ENCODE peak calls at places on chromosomes 12 and 14, in eight cellular contexts. J, D, M, T, S, H, C and Z are unnamed samples.

GRCh38 chr14:20409226-20409625 is 4.1 kb downstream of the TEP1 start:
- DNase-seq in D (no peak), T (no peak), S (no peak), C (no peak), H (peak; percentile 10), M (no peak), J (peak; percentile 73), Z (no peak)

GRCh38 chr14:99479903-99480855 is 480 bp downstream of the SETD3 start:
- DNase-seq in M (peak; percentile 62), H (peak; percentile 63), J (peak; percentile 65), T (peak; percentile 57), C (peak; percentile 60), D (peak; percentile 27), S (peak; percentile 49), Z (no peak)

GRCh38 chr12:8038659-8039114 is 6.2 kb downstream of the FOXJ2 start:
- DNase-seq in H (peak; percentile 59), J (peak; percentile 72), D (peak; percentile 25), M (peak; percentile 89), S (no peak), T (no peak), C (peak; percentile 67), Z (peak; percentile 51)

GRCh38 chr12:116714175-116714574 is 23.7 kb downstream of the SPRING1 start:
- DNase-seq in M (no peak), T (no peak), D (no peak), J (no peak), C (no peak), H (no peak), S (no peak), Z (no peak)

GRCh38 chr12:3117628-3118027 is 40.4 kb downstream of the TSPAN9 start:
- DNase-seq in H (peak; percentile 95), D (peak; percentile 68), T (no peak), J (peak; percentile 93), S (no peak), C (no peak), M (no peak), Z (peak; percentile 73)

GRCh38 chr12:6052206-6052939 is 72.1 kb downstream of the VWF start:
- DNase-seq in C (no peak), J (no peak), D (no peak), S (no peak), T (no peak), H (no peak), M (no peak), Z (no peak)

GRCh38 chr12:64722835-64723234 is 36.4 kb downstream of the GNS start:
- DNase-seq in M (no peak), C (no peak), S (no peak), D (no peak), H (no peak), T (no peak), J (no peak), Z (no peak)

GRCh38 chr12:81078469-81079196 is 754 bp downstream of the ACSS3 start:
- DNase-seq in T (no peak), H (peak; percentile 66), D (peak; percentile 43), M (peak; percentile 25), J (peak; percentile 46), C (peak; percentile 45), S (no peak), Z (no peak)

GRCh38 chr12:92002195-92002649 is 143.4 kb downstream of the BTG1 start:
- DNase-seq in T (no peak), C (no peak), H (peak; percentile 56), S (no peak), J (peak; percentile 34), D (no peak), M (peak; percentile 34), Z (no peak)

GRCh38 chr12:89181271-89181920 is 170.9 kb downstream of the DUSP6 start:
- DNase-seq in H (peak; percentile 71), M (no peak), C (no peak), J (peak; percentile 78), D (peak; percentile 47), T (no peak), S (no peak), Z (no peak)

GRCh38 chr12:56488041-56488955 is at the start of gene GLS2:
- DNase-seq in J (peak; percentile 73), S (no peak), M (peak; percentile 87), C (peak; percentile 81), T (peak; percentile 82), H (peak; percentile 64), D (peak; percentile 31), Z (peak; percentile 43)

GRCh38 chr12:124039276-124039675 is 66.3 kb downstream of the ZNF664 start:
- DNase-seq in S (no peak), C (no peak), M (peak; percentile 69), J (peak; percentile 57), D (no peak), T (no peak), H (peak; percentile 79), Z (no peak)

GRCh38 chr12:21676781-21677180 is 19.1 kb upstream of the LDHB start:
- DNase-seq in M (no peak), J (no peak), T (no peak), D (no peak), C (no peak), S (no peak), H (no peak), Z (no peak)

GRCh38 chr14:53847881-53848280 is 108.7 kb downstream of the BMP4 start:
- DNase-seq in H (no peak), M (no peak), C (no peak), J (no peak), T (no peak), D (no peak), S (no peak), Z (no peak)

GRCh38 chr14:70662080-70662479 is 20.4 kb downstream of the TTC9 start:
- DNase-seq in S (no peak), H (no peak), J (no peak), D (no peak), C (no peak), M (no peak), T (no peak), Z (no peak)

GRCh38 chr14:94936901-94937321 is 167.0 kb upstream of the GSC start:
- DNase-seq in J (no peak), H (no peak), M (peak; percentile 68), S (no peak), D (no peak), T (no peak), C (peak; percentile 35), Z (no peak)
- H3K4me3 ChIP-seq in J (no peak overlapping the region), H (no peak overlapping the region), M (no peak overlapping the region), S (no peak overlapping the region), D (no peak overlapping the region), T (no peak overlapping the region), C (peak overlapping the region; percentile 9), Z (no peak overlapping the region)

GRCh38 chr12:46222642-46223041 is 46.2 kb downstream of the SLC38A1 start:
- DNase-seq in J (no peak), M (no peak), C (no peak), T (no peak), D (no peak), H (no peak), S (no peak), Z (no peak)

GRCh38 chr12:46224401-46224800 is 44.4 kb downstream of the SLC38A1 start:
- DNase-seq in T (no peak), D (peak; percentile 39), S (no peak), C (peak; percentile 24), H (peak; percentile 32), M (peak; percentile 34), J (peak; percentile 39), Z (no peak)

GRCh38 chr12:46219892-46220655 is 48.8 kb downstream of the SLC38A1 start:
- DNase-seq in C (no peak), M (no peak), H (peak; percentile 73), T (peak; percentile 90), J (peak; percentile 86), S (no peak), D (peak; percentile 64), Z (peak; percentile 71)

GRCh38 chr12:46221255-46222128 is 47.4 kb downstream of the SLC38A1 start:
- DNase-seq in D (no peak), H (peak; percentile 73), M (no peak), C (no peak), T (no peak), J (peak; percentile 55), S (no peak), Z (no peak)

GRCh38 chr12:46223047-46223446 is 45.8 kb downstream of the SLC38A1 start:
- DNase-seq in T (no peak), M (no peak), S (no peak), J (no peak), H (no peak), D (no peak), C (no peak), Z (no peak)
- H3K4me3 ChIP-seq in T (no peak overlapping the region), M (no peak overlapping the region), S (no peak overlapping the region), J (no peak overlapping the region), H (no peak overlapping the region), D (no peak overlapping the region), C (no peak overlapping the region), Z (no peak overlapping the region)

GRCh38 chr12:9649532-9649940 is 20.0 kb upstream of the CLEC2D start:
- DNase-seq in S (no peak), T (no peak), M (no peak), H (peak; percentile 8), J (no peak), D (no peak), C (no peak), Z (no peak)
- H3K4me3 ChIP-seq in S (peak overlapping the region; percentile 39), T (peak overlapping the region; percentile 92), M (peak overlapping the region; percentile 14), H (peak overlapping the region; percentile 61), J (peak overlapping the region; percentile 60), D (peak overlapping the region; percentile 69), C (peak overlapping the region; percentile 64), Z (peak overlapping the region; percentile 53)

GRCh38 chr14:56810341-56810740 is at the start of gene OTX2:
- DNase-seq in H (no peak), C (no peak), S (no peak), D (no peak), M (no peak), J (no peak), T (no peak), Z (no peak)
- H3K4me3 ChIP-seq in H (no peak within 1 kb of the TSS), C (no peak within 1 kb of the TSS), S (no peak within 1 kb of the TSS), D (no peak within 1 kb of the TSS), M (no peak within 1 kb of the TSS), J (no peak within 1 kb of the TSS), T (no peak within 1 kb of the TSS), Z (no peak within 1 kb of the TSS)